ENCODE peak calls at places on chromosomes 2 and 18, in five cellular contexts. D is HFFc6, S is MM.1S, B is left lung, H is omental fat pad. V is an unnamed sample.

GRCh38 chr18:10453261-10453884 is 1.1 kb upstream of the APCDD1 start:
- DNase-seq in D (no peak), S (no peak), B (no peak), H (no peak), V (no peak)

GRCh38 chr18:70149156-70149555 is 56.3 kb downstream of the RTTN start:
- DNase-seq in D (no peak), S (no peak), B (no peak), H (no peak), V (no peak)

GRCh38 chr2:15976334-15976733 is 36.0 kb downstream of the MYCN start:
- DNase-seq in D (no peak), S (no peak), B (no peak), H (no peak), V (no peak)

GRCh38 chr2:217052856-217053577 is 193.2 kb upstream of the TNP1 start:
- DNase-seq in D (no peak), S (no peak), B (no peak), H (no peak), V (no peak)

GRCh38 chr2:153074207-153074606 is 355.8 kb downstream of the ARL6IP6 start:
- DNase-seq in D (no peak), S (no peak), B (no peak), H (no peak), V (no peak)

GRCh38 chr2:28633204-28633603 is 118.4 kb upstream of the PPP1CB start:
- DNase-seq in D (no peak), S (no peak), B (no peak), H (no peak), V (no peak)

GRCh38 chr2:237632991-237633629 is 5.7 kb downstream of the LRRFIP1 start:
- DNase-seq in D (no peak), S (no peak), B (no peak), H (no peak), V (no peak)

GRCh38 chr2:1886405-1886992 is 142.2 kb upstream of the PXDN start:
- DNase-seq in D (peak), S (no peak), B (peak), H (peak), V (peak)

GRCh38 chr18:79195716-79196683 is 126.8 kb downstream of the ATP9B start:
- DNase-seq in D (no peak), S (no peak), B (no peak), H (no peak), V (no peak)

GRCh38 chr2:96510931-96511595 is 5.9 kb upstream of the NEURL3 start:
- DNase-seq in D (no peak), S (no peak), B (no peak), H (no peak), V (no peak)

GRCh38 chr2:10276481-10277292 is 26.0 kb upstream of the HPCAL1 start:
- DNase-seq in D (no peak), S (no peak), B (no peak), H (no peak), V (no peak)

GRCh38 chr2:239891692-239892091 is 133.4 kb downstream of the NDUFA10 start:
- DNase-seq in D (no peak), S (no peak), B (no peak), H (no peak), V (no peak)

GRCh38 chr2:30915485-30915884 is 108.2 kb upstream of the CAPN13 start:
- DNase-seq in D (no peak), S (no peak), B (peak), H (no peak), V (peak)
- TF ChIP-seq CTCF in D (peak), S (no peak), B (peak), H (no peak), V (no peak)

DNA sequence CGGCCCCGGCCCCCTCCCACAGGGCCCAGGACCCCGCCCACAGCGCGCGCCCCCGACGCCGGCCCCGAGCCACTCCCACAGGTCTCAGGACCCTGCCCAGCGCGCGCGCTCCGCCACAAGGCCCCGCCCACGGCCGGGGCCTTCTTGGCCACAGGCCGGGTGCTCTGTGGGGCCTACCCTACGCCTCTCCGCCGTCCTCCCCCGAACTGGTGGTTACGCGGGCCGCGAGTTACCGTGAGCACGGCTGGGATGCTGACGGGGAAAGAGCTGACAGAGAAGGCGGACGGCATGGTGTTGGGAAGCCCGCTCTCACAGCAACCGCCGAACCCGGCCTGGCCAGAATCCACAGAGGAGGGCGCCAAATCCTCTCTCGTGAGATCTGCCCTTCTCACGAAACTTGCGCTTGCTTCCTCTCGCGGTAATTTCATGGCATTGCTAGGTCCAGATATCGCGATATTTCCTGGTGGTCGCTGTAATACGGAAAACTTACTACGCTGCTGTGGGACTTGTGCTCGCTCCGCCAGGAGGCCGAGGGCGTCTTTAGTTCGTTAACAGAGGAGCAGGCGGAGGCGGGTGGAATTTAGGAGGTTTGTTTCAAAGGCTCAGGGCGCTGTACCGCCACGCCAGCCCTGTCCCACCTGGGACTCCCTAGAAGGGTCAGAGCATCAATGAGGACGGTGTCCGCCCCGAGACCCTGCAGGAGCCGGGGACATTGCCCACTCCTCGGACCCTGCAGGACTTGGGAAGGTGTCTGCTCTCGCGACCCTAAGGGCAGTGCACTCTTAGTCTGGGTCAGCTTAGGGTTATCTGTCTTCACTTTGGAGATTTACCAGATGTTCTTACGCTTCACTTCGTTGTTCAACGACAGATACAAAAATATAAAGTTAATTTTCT is at the start of gene TMEM18:
- DNase-seq in D (peak), S (peak), B (peak), H (peak), V (no peak)
- TF ChIP-seq CTCF in D (peak), S (peak), B (peak), H (no peak), V (no peak)

GRCh38 chr2:156110890-156111289 is 221.6 kb downstream of the NR4A2 start:
- DNase-seq in D (no peak), S (peak), B (no peak), H (no peak), V (no peak)
- TF ChIP-seq CTCF in D (no peak), S (no peak), B (no peak), H (no peak), V (no peak)

GRCh38 chr18:58194028-58194427 is 150.0 kb downstream of the NEDD4L start:
- DNase-seq in D (no peak), S (no peak), B (no peak), H (no peak), V (no peak)
- TF ChIP-seq CTCF in D (peak), S (no peak), B (no peak), H (no peak), V (no peak)

GRCh38 chr2:105972226-105972625 is 221.9 kb downstream of the UXS1 start:
- DNase-seq in D (no peak), S (peak), B (no peak), H (no peak), V (no peak)

GRCh38 chr2:105974800-105975199 is 219.3 kb downstream of the UXS1 start:
- DNase-seq in D (no peak), S (no peak), B (no peak), H (no peak), V (no peak)

GRCh38 chr2:105969552-105969951 is 224.5 kb downstream of the UXS1 start:
- DNase-seq in D (no peak), S (no peak), B (no peak), H (no peak), V (no peak)
- TF ChIP-seq CTCF in D (peak), S (peak), B (no peak), H (no peak), V (no peak)

DNA sequence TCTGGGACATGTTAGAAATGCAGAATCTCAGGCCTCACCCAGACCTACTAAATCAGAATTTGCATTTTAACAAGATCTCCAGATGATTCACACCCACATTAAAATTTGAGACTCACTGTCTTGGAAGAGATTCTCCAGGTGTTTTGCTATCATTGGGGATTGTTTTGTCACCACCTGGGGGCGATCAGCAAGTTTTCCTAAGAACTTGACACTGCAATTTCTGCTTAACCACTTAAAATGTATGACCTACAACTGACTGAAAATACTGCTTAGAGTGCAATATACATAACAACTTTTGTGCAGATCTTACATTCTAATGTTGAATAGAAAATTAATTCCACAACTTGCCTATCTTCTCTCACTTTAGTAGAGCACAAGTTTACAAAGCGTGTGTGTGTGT is 18.9 kb upstream of the ITGA4 start:
- DNase-seq in D (no peak), S (peak), B (no peak), H (no peak), V (no peak)
- TF ChIP-seq CTCF in D (peak), S (peak), B (no peak), H (no peak), V (no peak)

V was measured in mesothelial cell of epicardium.